ENCODE peak calls at places on chromosomes 3 and 15, in six cellular contexts. J, X, U, N, Q and S are unnamed samples.

GRCh38 chr3:156516284-156516683 is 38.6 kb downstream of the SSR3 start:
- DNase-seq in J (no peak), X (no peak), U (no peak), N (no peak), Q (no peak), S (no peak)

GRCh38 chr3:15982667-15983145 is 184.9 kb upstream of the ANKRD28 start:
- DNase-seq in J (no peak), X (no peak), U (no peak), N (no peak), Q (peak), S (no peak)

GRCh38 chr15:59178151-59178705 is 28.4 kb upstream of the LDHAL6B start:
- DNase-seq in J (no peak), X (no peak), U (no peak), N (no peak), Q (no peak), S (no peak)

GRCh38 chr3:156477306-156477705 is 77.6 kb downstream of the SSR3 start:
- DNase-seq in J (no peak), X (no peak), U (no peak), N (no peak), Q (no peak), S (no peak)

GRCh38 chr3:143998266-143998665 is 26.6 kb downstream of the DIPK2A start:
- DNase-seq in J (peak), X (no peak), U (no peak), N (no peak), Q (peak), S (no peak)

GRCh38 chr15:57340673-57341259 is 35.5 kb upstream of the CGNL1 start:
- DNase-seq in J (peak), X (peak), U (peak), N (no peak), Q (peak), S (no peak)

GRCh38 chr15:80367094-80367493 is 37.1 kb upstream of the ARNT2 start:
- DNase-seq in J (no peak), X (peak), U (no peak), N (no peak), Q (no peak), S (no peak)

GRCh38 chr3:179943097-179943880 is 93.4 kb downstream of the PEX5L start:
- DNase-seq in J (no peak), X (peak), U (no peak), N (no peak), Q (no peak), S (no peak)

GRCh38 chr3:129560931-129561594 is 18.1 kb downstream of the H1-8 start:
- DNase-seq in J (peak), X (no peak), U (peak), N (peak), Q (peak), S (no peak)

GRCh38 chr3:135970500-135971116 is 5.1 kb downstream of the PPP2R3A start:
- DNase-seq in J (no peak), X (no peak), U (no peak), N (no peak), Q (no peak), S (no peak)

GRCh38 chr15:77118787-77119410 is 48.0 kb upstream of the TSPAN3 start:
- DNase-seq in J (peak), X (no peak), U (peak), N (no peak), Q (peak), S (peak)

GRCh38 chr15:100764778-100765457 is 114.7 kb upstream of the ALDH1A3 start:
- DNase-seq in J (no peak), X (no peak), U (peak), N (no peak), Q (no peak), S (no peak)

GRCh38 chr3:42751609-42752008 is 21.4 kb downstream of the CCDC13 start:
- DNase-seq in J (no peak), X (no peak), U (no peak), N (no peak), Q (no peak), S (no peak)

GRCh38 chr15:28051920-28052633 is 47.0 kb downstream of the OCA2 start:
- DNase-seq in J (no peak), X (no peak), U (no peak), N (no peak), Q (no peak), S (no peak)

GRCh38 chr3:59968510-59968909 is 918.7 kb upstream of the CFAP20DC start:
- DNase-seq in J (no peak), X (no peak), U (no peak), N (no peak), Q (no peak), S (no peak)
- TF ChIP-seq CTCF in J (no peak), X (no peak), U (no peak), N (no peak), Q (no peak), S (no peak)

GRCh38 chr15:70091649-70092461 is 5.9 kb downstream of the TLE3 start:
- DNase-seq in J (no peak), X (no peak), U (peak), N (no peak), Q (peak), S (no peak)
- TF ChIP-seq CTCF in J (no peak), X (no peak), U (no peak), N (no peak), Q (no peak), S (no peak)

GRCh38 chr3:114299421-114299820 is 5.6 kb downstream of the TIGIT start:
- DNase-seq in J (no peak), X (peak), U (peak), N (no peak), Q (no peak), S (no peak)
- TF ChIP-seq CTCF in J (no peak), X (peak), U (no peak), N (peak), Q (no peak), S (peak)

GRCh38 chr3:14392803-14393319 is 9.5 kb upstream of the SLC6A6 start:
- DNase-seq in J (no peak), X (no peak), U (no peak), N (no peak), Q (no peak), S (no peak)

GRCh38 chr3:14391033-14391432 is 11.4 kb upstream of the SLC6A6 start:
- DNase-seq in J (peak), X (no peak), U (peak), N (no peak), Q (peak), S (no peak)

GRCh38 chr3:14393440-14394111 is 8.8 kb upstream of the SLC6A6 start:
- DNase-seq in J (no peak), X (no peak), U (no peak), N (no peak), Q (no peak), S (no peak)

GRCh38 chr3:14389133-14390115 is 13.0 kb upstream of the SLC6A6 start:
- DNase-seq in J (no peak), X (no peak), U (no peak), N (no peak), Q (no peak), S (no peak)

DNA sequence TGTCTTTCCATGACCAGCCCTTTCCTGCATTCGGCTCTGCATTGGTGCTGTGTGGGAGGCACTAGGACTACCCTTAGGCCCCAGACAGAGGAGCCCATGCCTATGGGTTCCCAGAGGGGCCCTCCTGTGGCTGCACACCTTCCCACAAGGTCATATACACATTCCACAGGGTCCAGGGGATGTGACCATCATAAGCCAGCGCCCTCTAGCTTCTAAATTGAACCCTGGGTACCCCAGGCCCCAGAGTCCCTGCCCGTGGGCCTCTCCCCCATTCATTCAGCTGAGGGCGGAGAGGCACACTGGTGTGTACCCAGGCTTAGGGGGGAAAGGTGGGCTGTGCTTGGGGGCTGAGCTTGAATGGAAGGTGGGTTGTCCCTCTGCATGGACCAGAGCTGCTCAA is 10.2 kb upstream of the SLC6A6 start:
- DNase-seq in J (no peak), X (peak), U (no peak), N (no peak), Q (no peak), S (no peak)
- TF ChIP-seq CTCF in J (no peak), X (peak), U (no peak), N (no peak), Q (no peak), S (no peak)

GRCh38 chr3:46892285-46893145 is 15.0 kb downstream of the PTH1R start:
- DNase-seq in J (peak), X (peak), U (peak), N (peak), Q (peak), S (no peak)
- TF ChIP-seq CTCF in J (no peak), X (no peak), U (peak), N (peak), Q (no peak), S (no peak)

GRCh38 chr15:73054417-73054963 is 2.2 kb downstream of the NEO1 start:
- DNase-seq in J (no peak), X (no peak), U (peak), N (no peak), Q (no peak), S (no peak)

GRCh38 chr15:73051811-73052678 is at the start of gene NEO1:
- DNase-seq in J (peak), X (peak), U (peak), N (peak), Q (peak), S (peak)

GRCh38 chr15:73053398-73053723 is 1.1 kb downstream of the NEO1 start:
- DNase-seq in J (no peak), X (no peak), U (no peak), N (no peak), Q (no peak), S (no peak)

GRCh38 chr15:73051402-73051810 is 857 bp upstream of the NEO1 start:
- DNase-seq in J (peak), X (peak), U (no peak), N (peak), Q (peak), S (no peak)

GRCh38 chr15:73052679-73053397 is 575 bp downstream of the NEO1 start:
- DNase-seq in J (peak), X (peak), U (peak), N (peak), Q (peak), S (peak)
- TF ChIP-seq CTCF in J (peak), X (no peak), U (peak), N (peak), Q (no peak), S (peak)

GRCh38 chr3:160653514-160653913 is 23.4 kb upstream of the ARL14 start:
- DNase-seq in J (no peak), X (no peak), U (no peak), N (no peak), Q (no peak), S (no peak)
- TF ChIP-seq CTCF in J (no peak), X (no peak), U (no peak), N (no peak), Q (no peak), S (no peak)

GRCh38 chr3:49634736-49635135 is 39.4 kb upstream of the APEH start:
- DNase-seq in J (no peak), X (no peak), U (no peak), N (no peak), Q (no peak), S (no peak)
- TF ChIP-seq CTCF in J (no peak), X (no peak), U (no peak), N (no peak), Q (no peak), S (no peak)

GRCh38 chr3:63230146-63230545 is 48.0 kb upstream of the SYNPR start:
- DNase-seq in J (no peak), X (no peak), U (no peak), N (no peak), Q (no peak), S (no peak)

GRCh38 chr3:63228087-63228486 is 50.0 kb upstream of the SYNPR start:
- DNase-seq in J (no peak), X (no peak), U (no peak), N (no peak), Q (no peak), S (no peak)

GRCh38 chr3:63228677-63229076 is 49.4 kb upstream of the SYNPR start:
- DNase-seq in J (peak), X (peak), U (peak), N (no peak), Q (no peak), S (no peak)

GRCh38 chr3:63231556-63231955 is 46.6 kb upstream of the SYNPR start:
- DNase-seq in J (no peak), X (no peak), U (no peak), N (no peak), Q (no peak), S (no peak)

DNA sequence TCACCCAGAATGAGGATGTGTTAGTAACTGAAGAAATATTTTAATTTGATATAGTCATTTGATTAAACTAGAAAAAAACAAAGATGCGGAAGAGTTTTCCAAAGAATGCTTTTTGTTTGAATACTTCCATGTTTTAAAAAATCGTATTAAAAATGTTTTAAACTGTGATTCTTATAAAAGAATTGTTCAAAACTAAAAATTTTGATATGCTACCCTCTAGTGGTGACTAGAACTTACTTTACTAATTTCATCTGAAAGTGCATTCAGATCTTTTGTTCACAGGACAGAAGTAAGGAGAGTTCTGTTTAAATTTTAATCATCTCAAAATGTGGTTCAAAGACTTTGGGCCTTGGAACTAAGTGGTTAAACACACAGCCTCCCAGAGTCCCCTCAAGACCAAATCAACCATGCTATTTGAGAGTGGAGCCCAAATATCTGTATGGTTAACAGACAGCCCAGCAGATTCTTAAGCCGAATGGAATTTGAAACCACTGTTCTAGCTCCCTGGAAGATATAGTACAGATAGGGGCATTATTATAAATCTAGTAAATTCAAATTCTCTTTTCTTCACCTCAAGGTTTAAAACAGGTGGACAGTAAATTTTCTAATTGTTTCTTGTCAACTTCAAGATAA is 45.2 kb upstream of the SYNPR start:
- DNase-seq in J (no peak), X (no peak), U (peak), N (no peak), Q (no peak), S (no peak)
- TF ChIP-seq CTCF in J (no peak), X (no peak), U (peak), N (no peak), Q (no peak), S (no peak)